ENCODE peak calls at places on chromosome 21, in ten cellular contexts. B is uterus; G is lower lobe of right lung; R is IMR-90; F is lung; H is esophagus squamous epithelium; A is CD8-positive, alpha-beta T cell; P is aorta; L is A673; E is gastrocnemius medialis. T is an unnamed sample. For H3K36me3 and H3K27me3, the result is how much of the 10 kb centered on the place peaks cover.

GRCh38 chr21:24727803-24728425 is 879.4 kb downstream of the MRPL39 start:
- DNase-seq in R (peak), F (no peak), G (no peak), B (no peak), H (no peak), P (no peak), E (no peak), A (no peak), L (no peak), T (no peak)

GRCh38 chr21:18204931-18205330 is 39.7 kb upstream of the CHODL start:
- DNase-seq in H (no peak), B (no peak), A (no peak), R (no peak), G (no peak), E (no peak), L (peak), F (no peak), P (no peak), T (no peak)

GRCh38 chr21:45326169-45326833 is 38.6 kb upstream of the POFUT2 start:
- DNase-seq in R (peak), H (no peak), G (peak), F (no peak), P (peak), B (no peak), A (no peak), E (no peak), L (peak), T (peak)

GRCh38 chr21:36005018-36005417 is 55.3 kb downstream of the SETD4 start:
- DNase-seq in A (no peak), G (no peak), H (no peak), E (peak), R (peak), F (no peak), P (no peak), L (peak), B (peak), T (no peak)

GRCh38 chr21:36606983-36607325 is 92.0 kb upstream of the SIM2 start:
- DNase-seq in F (no peak), A (no peak), L (no peak), B (no peak), R (no peak), P (no peak), H (no peak), E (no peak), G (no peak), T (no peak)

GRCh38 chr21:17388226-17388625 is 124.6 kb upstream of the CXADR start:
- DNase-seq in A (no peak), F (no peak), G (no peak), L (peak), B (no peak), P (no peak), E (no peak), H (no peak), R (no peak), T (no peak)

GRCh38 chr21:36487641-36488307 is 7.9 kb upstream of the CLDN14 start:
- DNase-seq in B (no peak), G (peak), A (no peak), R (peak), P (no peak), E (no peak), H (no peak), F (peak), L (peak), T (no peak)

GRCh38 chr21:45350206-45350854 is 54.6 kb upstream of the COL18A1 start:
- DNase-seq in L (no peak), A (no peak), R (no peak), B (no peak), H (no peak), F (no peak), P (no peak), G (peak), E (no peak), T (no peak)

GRCh38 chr21:28704746-28705145 is 287.9 kb downstream of the LTN1 start:
- DNase-seq in G (no peak), P (no peak), H (no peak), B (peak), L (no peak), F (no peak), A (no peak), E (peak), R (peak), T (peak)

GRCh38 chr21:44761011-44761729 is 40.5 kb downstream of the UBE2G2 start:
- DNase-seq in B (no peak), H (no peak), F (no peak), L (no peak), R (no peak), P (no peak), A (no peak), E (no peak), G (no peak), T (peak)

GRCh38 chr21:29374481-29374880 is 75.8 kb downstream of the BACH1 start:
- DNase-seq in L (no peak), F (no peak), A (no peak), P (no peak), B (no peak), H (no peak), E (no peak), G (no peak), R (no peak), T (no peak)

GRCh38 chr21:27645285-27645684 is 678.4 kb upstream of the ADAMTS5 start:
- DNase-seq in H (no peak), P (no peak), R (peak), A (no peak), F (no peak), L (no peak), B (no peak), G (no peak), E (no peak), T (no peak)

GRCh38 chr21:46549650-46550049 is 55.2 kb downstream of the S100B start:
- DNase-seq in R (no peak), F (peak), G (no peak), B (no peak), P (no peak), H (no peak), L (no peak), A (no peak), E (no peak), T (no peak)

GRCh38 chr21:46552865-46553379 is 52.0 kb downstream of the S100B start:
- DNase-seq in F (peak), B (no peak), P (no peak), R (no peak), E (no peak), A (no peak), L (no peak), G (no peak), H (no peak), T (no peak)

GRCh38 chr21:46552274-46552673 is 52.6 kb downstream of the S100B start:
- DNase-seq in H (no peak), F (peak), R (no peak), A (no peak), L (no peak), G (no peak), B (no peak), P (no peak), E (no peak), T (no peak)

GRCh38 chr21:46551636-46552241 is 53.1 kb downstream of the S100B start:
- DNase-seq in L (no peak), A (peak), R (no peak), E (no peak), G (peak), P (peak), H (no peak), B (no peak), F (peak), T (no peak)

DNA sequence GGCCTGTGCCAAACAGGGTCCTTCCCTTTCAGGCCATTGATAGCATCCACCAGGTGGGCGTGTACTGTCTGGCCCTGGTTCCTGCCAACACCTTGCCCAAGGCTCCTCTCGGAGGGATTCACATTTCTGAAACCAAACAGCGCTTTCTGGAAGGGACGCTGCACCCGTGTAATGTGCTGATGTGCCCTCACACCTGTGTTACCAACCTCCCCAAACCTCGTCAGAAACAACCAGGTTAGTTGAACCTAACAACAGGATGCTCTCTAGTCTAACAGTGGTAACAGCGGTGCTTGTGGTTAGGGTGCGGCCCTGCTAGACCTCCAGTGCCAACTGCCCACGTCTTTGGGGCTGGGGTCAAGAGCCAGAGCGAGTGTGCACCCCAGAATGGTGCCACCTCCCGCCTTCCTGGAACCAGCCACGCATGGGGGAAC is 54.4 kb downstream of the S100B start:
- DNase-seq in L (no peak), F (peak), E (no peak), H (no peak), B (no peak), P (peak), R (no peak), A (peak), G (no peak), T (no peak)
- H3K36me3 ChIP-seq in L (under half), F (under half), E (half or more), H (under half), B (under half), P (under half), R (half or more), A (under half), G (half or more), T (half or more)

GRCh38 chr21:33018707-33019455 is 6.9 kb upstream of the OLIG2 start:
- DNase-seq in R (no peak), F (no peak), B (no peak), E (no peak), A (no peak), L (no peak), P (no peak), H (no peak), G (no peak), T (no peak)
- H3K27me3 ChIP-seq in R (half or more), F (under half), B (under half), E (half or more), A (under half), L (half or more), P (under half), H (half or more), G (half or more), T (half or more)

GRCh38 chr21:15872236-15872635 is 142.5 kb downstream of the USP25 start:
- DNase-seq in H (no peak), P (no peak), A (no peak), B (no peak), G (no peak), E (no peak), L (no peak), R (no peak), F (no peak), T (no peak)
- H3K36me3 ChIP-seq in H (under half), P (under half), A (under half), B (under half), G (half or more), E (half or more), L (under half), R (under half), F (under half), T (half or more)

GRCh38 chr21:34942911-34943310 is 106.2 kb downstream of the RUNX1 start:
- DNase-seq in B (no peak), G (no peak), H (no peak), E (no peak), R (no peak), A (no peak), F (no peak), P (no peak), L (no peak), T (no peak)
- H3K27me3 ChIP-seq in B (under half), G (under half), H (under half), E (under half), R (under half), A (under half), F (under half), P (under half), L (under half), T (under half)

DNA sequence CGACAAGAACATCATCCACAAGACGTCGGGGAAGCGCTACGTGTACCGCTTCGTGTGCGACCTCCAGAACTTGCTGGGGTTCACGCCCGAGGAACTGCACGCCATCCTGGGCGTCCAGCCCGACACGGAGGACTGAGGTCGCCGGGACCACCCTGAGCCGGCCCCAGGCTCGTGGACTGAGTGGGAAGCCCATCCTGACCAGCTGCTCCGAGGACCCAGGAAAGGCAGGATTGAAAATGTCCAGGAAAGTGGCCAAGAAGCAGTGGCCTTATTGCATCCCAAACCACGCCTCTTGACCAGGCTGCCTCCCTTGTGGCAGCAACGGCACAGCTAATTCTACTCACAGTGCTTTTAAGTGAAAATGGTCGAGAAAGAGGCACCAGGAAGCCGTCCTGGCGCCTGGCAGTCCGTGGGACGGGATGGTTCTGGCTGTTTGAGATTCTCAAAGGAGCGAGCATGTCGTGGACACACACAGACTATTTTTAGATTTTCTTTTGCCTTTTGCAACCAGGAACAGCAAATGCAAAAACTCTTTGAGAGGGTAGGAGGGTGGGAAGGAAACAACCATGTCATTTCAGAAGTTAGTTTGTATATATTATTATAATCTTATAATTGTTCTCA is 17.1 kb downstream of the ETS2 start:
- DNase-seq in B (no peak), A (no peak), H (no peak), L (no peak), R (no peak), E (no peak), F (no peak), P (no peak), G (no peak), T (peak)
- H3K36me3 ChIP-seq in B (under half), A (under half), H (under half), L (half or more), R (half or more), E (half or more), F (under half), P (under half), G (half or more), T (half or more)

T was measured in tibial artery.